ENCODE peak calls at places on chromosomes 7 and 10, in seven cellular contexts. S is activated naive CD4-positive, alpha-beta T cell treated with anti-CD3 and anti-CD28 coated beads for 36 hours; F is mesenteric fat pad; U is Right ventricle myocardium superior; A is left colon; I is left lung; N is astrocyte. Z is an unnamed sample.

GRCh38 chr7:85851571-85852193 is 664.8 kb upstream of the SEMA3D start:
- DNase-seq in S (no peak), F (no peak), U (no peak), A (no peak), I (no peak), N (peak), Z (no peak)

GRCh38 chr10:110547139-110547761 is 20.2 kb upstream of the SMC3 start:
- DNase-seq in S (no peak), F (no peak), U (no peak), A (no peak), I (no peak), N (peak), Z (no peak)

GRCh38 chr7:128705891-128706333 is 33.2 kb upstream of the CALU start:
- DNase-seq in S (no peak), F (no peak), U (no peak), A (no peak), I (no peak), N (no peak), Z (no peak)

GRCh38 chr10:124646483-124647352 is 97.5 kb downstream of the FAM53B start:
- DNase-seq in S (no peak), F (peak), U (peak), A (peak), I (peak), N (peak), Z (peak)

GRCh38 chr7:45581271-45581780 is 7.2 kb downstream of the ADCY1 start:
- DNase-seq in S (no peak), F (peak), U (no peak), A (no peak), I (no peak), N (no peak), Z (no peak)

GRCh38 chr7:115240242-115240641 is 318.3 kb downstream of the MDFIC start:
- DNase-seq in S (no peak), F (no peak), U (no peak), A (no peak), I (no peak), N (no peak), Z (no peak)

GRCh38 chr7:41503438-41503837 is 199.5 kb downstream of the INHBA start:
- DNase-seq in S (no peak), F (no peak), U (no peak), A (no peak), I (no peak), N (peak), Z (no peak)

GRCh38 chr7:116734736-116735135 is 62.7 kb downstream of the MET start:
- DNase-seq in S (no peak), F (no peak), U (no peak), A (no peak), I (no peak), N (no peak), Z (no peak)

GRCh38 chr10:16699435-16699834 is 117.8 kb downstream of the RSU1 start:
- DNase-seq in S (no peak), F (no peak), U (no peak), A (no peak), I (no peak), N (no peak), Z (no peak)

GRCh38 chr7:2069472-2069860 is 163.3 kb downstream of the MAD1L1 start:
- DNase-seq in S (no peak), F (no peak), U (no peak), A (no peak), I (no peak), N (peak), Z (peak)

Z was measured in brain microvascular endothelial cell.